ENCODE peak calls at places on chromosomes 3 and 15, in nine cellular contexts. One of them, this sample, is unnamed.
A peak's percentile ranks its signal among the peaks of the same experiment; 100 is the strongest.

GRCh38 chr3:167241048-167241845 is 138.8 kb downstream of the ZBBX start:
- DNase-seq in IMR-90: no peak
- DNase-seq in A549: no peak
- DNase-seq in HCT116: no peak
- DNase-seq in adipocyte: no peak
- DNase-seq in CD8-positive, alpha-beta memory T cell: no peak
- DNase-seq in sigmoid colon: no peak
- DNase-seq in heart right ventricle: no peak
- DNase-seq in right cardiac atrium: no peak
- DNase-seq in this sample: peak; percentile 7

GRCh38 chr3:194689493-194689901 is 3.8 kb downstream of the FAM43A start:
- DNase-seq in A549: no peak
- DNase-seq in HCT116: no peak
- DNase-seq in CD8-positive, alpha-beta memory T cell: peak; percentile 27
- DNase-seq in heart right ventricle: peak; percentile 33
- DNase-seq in IMR-90: peak; percentile 78
- DNase-seq in adipocyte: peak; percentile 94
- DNase-seq in sigmoid colon: no peak
- DNase-seq in right cardiac atrium: no peak
- DNase-seq in this sample: no peak

GRCh38 chr3:123267821-123268220 is 66.1 kb downstream of the SEC22A start:
- DNase-seq in sigmoid colon: no peak
- DNase-seq in right cardiac atrium: no peak
- DNase-seq in IMR-90: no peak
- DNase-seq in CD8-positive, alpha-beta memory T cell: no peak
- DNase-seq in heart right ventricle: no peak
- DNase-seq in HCT116: no peak
- DNase-seq in A549: no peak
- DNase-seq in adipocyte: no peak
- DNase-seq in this sample: no peak

GRCh38 chr3:120429921-120430361 is 20.9 kb downstream of the FSTL1 start:
- DNase-seq in HCT116: no peak
- DNase-seq in A549: no peak
- DNase-seq in sigmoid colon: no peak
- DNase-seq in adipocyte: peak; percentile 68
- DNase-seq in IMR-90: peak; percentile 78
- DNase-seq in heart right ventricle: no peak
- DNase-seq in CD8-positive, alpha-beta memory T cell: no peak
- DNase-seq in right cardiac atrium: no peak
- DNase-seq in this sample: no peak

GRCh38 chr15:77782691-77783090 is 150.0 kb upstream of the LINGO1 start:
- DNase-seq in adipocyte: no peak
- DNase-seq in A549: no peak
- DNase-seq in right cardiac atrium: no peak
- DNase-seq in sigmoid colon: no peak
- DNase-seq in IMR-90: no peak
- DNase-seq in CD8-positive, alpha-beta memory T cell: no peak
- DNase-seq in heart right ventricle: no peak
- DNase-seq in HCT116: no peak
- DNase-seq in this sample: no peak

GRCh38 chr15:37793851-37794250 is 140.6 kb upstream of the TMCO5A start:
- DNase-seq in CD8-positive, alpha-beta memory T cell: no peak
- DNase-seq in heart right ventricle: no peak
- DNase-seq in HCT116: no peak
- DNase-seq in adipocyte: no peak
- DNase-seq in A549: no peak
- DNase-seq in sigmoid colon: no peak
- DNase-seq in IMR-90: no peak
- DNase-seq in right cardiac atrium: no peak
- DNase-seq in this sample: no peak

GRCh38 chr3:26719148-26719547 is 96.6 kb downstream of the LRRC3B start:
- DNase-seq in A549: no peak
- DNase-seq in CD8-positive, alpha-beta memory T cell: no peak
- DNase-seq in right cardiac atrium: peak; percentile 55
- DNase-seq in HCT116: no peak
- DNase-seq in heart right ventricle: no peak
- DNase-seq in adipocyte: no peak
- DNase-seq in sigmoid colon: no peak
- DNase-seq in IMR-90: no peak
- DNase-seq in this sample: no peak

GRCh38 chr15:88016373-88016772 is 240.2 kb downstream of the NTRK3 start:
- DNase-seq in IMR-90: no peak
- DNase-seq in HCT116: no peak
- DNase-seq in heart right ventricle: no peak
- DNase-seq in right cardiac atrium: no peak
- DNase-seq in adipocyte: no peak
- DNase-seq in CD8-positive, alpha-beta memory T cell: no peak
- DNase-seq in A549: no peak
- DNase-seq in sigmoid colon: no peak
- DNase-seq in this sample: no peak

GRCh38 chr15:40796041-40796440 is 10.8 kb upstream of the ZFYVE19 start:
- DNase-seq in HCT116: no peak
- DNase-seq in adipocyte: no peak
- DNase-seq in right cardiac atrium: no peak
- DNase-seq in heart right ventricle: no peak
- DNase-seq in IMR-90: no peak
- DNase-seq in sigmoid colon: no peak
- DNase-seq in CD8-positive, alpha-beta memory T cell: no peak
- DNase-seq in A549: peak; percentile 18
- DNase-seq in this sample: no peak

GRCh38 chr3:176789281-176789705 is 408.0 kb downstream of the TBL1XR1 start:
- DNase-seq in CD8-positive, alpha-beta memory T cell: no peak
- DNase-seq in A549: no peak
- DNase-seq in IMR-90: no peak
- DNase-seq in heart right ventricle: no peak
- DNase-seq in HCT116: no peak
- DNase-seq in right cardiac atrium: no peak
- DNase-seq in adipocyte: peak; percentile 49
- DNase-seq in sigmoid colon: no peak
- DNase-seq in this sample: no peak

GRCh38 chr3:122668930-122669730 is 11.5 kb upstream of the PARP14 start:
- DNase-seq in sigmoid colon: no peak
- DNase-seq in adipocyte: peak; percentile 20
- DNase-seq in HCT116: peak; percentile 89
- DNase-seq in IMR-90: peak; percentile 84
- DNase-seq in CD8-positive, alpha-beta memory T cell: no peak
- DNase-seq in A549: peak; percentile 22
- DNase-seq in heart right ventricle: no peak
- DNase-seq in right cardiac atrium: no peak
- DNase-seq in this sample: no peak

GRCh38 chr3:9884555-9885165 is 4.6 kb upstream of the CIDEC start:
- DNase-seq in HCT116: peak; percentile 89
- DNase-seq in IMR-90: peak; percentile 84
- DNase-seq in heart right ventricle: no peak
- DNase-seq in adipocyte: peak; percentile 82
- DNase-seq in A549: peak; percentile 93
- DNase-seq in right cardiac atrium: no peak
- DNase-seq in sigmoid colon: no peak
- DNase-seq in CD8-positive, alpha-beta memory T cell: no peak
- DNase-seq in this sample: no peak

GRCh38 chr3:13015286-13016082 is 57.7 kb downstream of the IQSEC1 start:
- DNase-seq in heart right ventricle: peak; percentile 42
- DNase-seq in adipocyte: no peak
- DNase-seq in HCT116: no peak
- DNase-seq in sigmoid colon: peak; percentile 70
- DNase-seq in CD8-positive, alpha-beta memory T cell: peak; percentile 58
- DNase-seq in A549: no peak
- DNase-seq in IMR-90: no peak
- DNase-seq in right cardiac atrium: peak; percentile 75
- DNase-seq in this sample: no peak

GRCh38 chr3:189588061-189588817 is 43.0 kb upstream of the TP63 start:
- DNase-seq in A549: peak; percentile 23
- DNase-seq in sigmoid colon: no peak
- DNase-seq in CD8-positive, alpha-beta memory T cell: no peak
- DNase-seq in heart right ventricle: no peak
- DNase-seq in IMR-90: peak; percentile 28
- DNase-seq in adipocyte: peak; percentile 79
- DNase-seq in right cardiac atrium: no peak
- DNase-seq in HCT116: no peak
- DNase-seq in this sample: no peak

GRCh38 chr3:154970796-154971195 is 109.3 kb upstream of the MME start:
- DNase-seq in CD8-positive, alpha-beta memory T cell: no peak
- DNase-seq in A549: no peak
- DNase-seq in heart right ventricle: no peak
- DNase-seq in sigmoid colon: no peak
- DNase-seq in IMR-90: peak; percentile 95
- DNase-seq in right cardiac atrium: no peak
- DNase-seq in adipocyte: peak; percentile 95
- DNase-seq in HCT116: no peak
- DNase-seq in this sample: no peak

GRCh38 chr15:25691544-25692430 is 171.3 kb downstream of the ATP10A start:
- DNase-seq in heart right ventricle: no peak
- DNase-seq in HCT116: no peak
- DNase-seq in sigmoid colon: peak; percentile 32
- DNase-seq in right cardiac atrium: no peak
- DNase-seq in A549: no peak
- DNase-seq in adipocyte: peak; percentile 39
- DNase-seq in IMR-90: peak; percentile 31
- DNase-seq in CD8-positive, alpha-beta memory T cell: no peak
- DNase-seq in this sample: no peak

GRCh38 chr3:31906182-31906581 is 74.9 kb downstream of the OSBPL10 start:
- DNase-seq in adipocyte: no peak
- DNase-seq in heart right ventricle: no peak
- DNase-seq in IMR-90: no peak
- DNase-seq in HCT116: no peak
- DNase-seq in right cardiac atrium: no peak
- DNase-seq in sigmoid colon: no peak
- DNase-seq in A549: no peak
- DNase-seq in CD8-positive, alpha-beta memory T cell: no peak
- DNase-seq in this sample: no peak

GRCh38 chr3:53780171-53780570 is 66.0 kb downstream of the CHDH start:
- DNase-seq in adipocyte: peak; percentile 35
- DNase-seq in IMR-90: peak; percentile 28
- DNase-seq in sigmoid colon: no peak
- DNase-seq in CD8-positive, alpha-beta memory T cell: no peak
- DNase-seq in heart right ventricle: no peak
- DNase-seq in A549: no peak
- DNase-seq in HCT116: no peak
- DNase-seq in right cardiac atrium: no peak
- DNase-seq in this sample: no peak

GRCh38 chr3:175336406-175337133 is 477.4 kb downstream of the NAALADL2 start:
- DNase-seq in A549: no peak
- DNase-seq in adipocyte: no peak
- DNase-seq in HCT116: no peak
- DNase-seq in CD8-positive, alpha-beta memory T cell: no peak
- DNase-seq in sigmoid colon: no peak
- DNase-seq in right cardiac atrium: no peak
- DNase-seq in IMR-90: no peak
- DNase-seq in heart right ventricle: no peak
- DNase-seq in this sample: no peak

GRCh38 chr15:25169318-25169717 is 214.5 kb downstream of the SNRPN start:
- DNase-seq in A549: no peak
- DNase-seq in HCT116: no peak
- DNase-seq in heart right ventricle: no peak
- DNase-seq in right cardiac atrium: peak; percentile 25
- DNase-seq in IMR-90: no peak
- DNase-seq in CD8-positive, alpha-beta memory T cell: no peak
- DNase-seq in adipocyte: no peak
- DNase-seq in sigmoid colon: peak; percentile 42
- DNase-seq in this sample: no peak

DNA sequence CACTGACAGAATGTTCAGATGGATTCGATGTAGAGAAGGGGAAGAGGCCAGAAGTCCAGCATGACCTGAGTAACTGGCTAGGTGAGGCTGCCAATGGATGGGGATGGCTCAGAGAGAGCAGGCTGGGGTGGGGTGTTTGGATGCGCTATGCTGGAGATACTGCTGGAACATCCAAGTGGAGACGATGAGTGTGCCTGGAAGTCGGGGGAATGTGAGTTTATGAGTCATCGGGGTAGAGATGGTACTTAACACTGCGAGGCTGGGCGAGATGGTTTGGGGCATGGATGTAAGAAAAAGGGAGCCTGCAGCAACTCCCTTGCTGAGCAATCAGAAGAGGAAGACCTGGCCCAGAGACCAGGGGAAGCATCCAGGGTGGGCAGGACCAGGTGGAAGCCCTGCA is 180.7 kb downstream of the SLCO3A1 start:
- DNase-seq in sigmoid colon: no peak
- DNase-seq in heart right ventricle: no peak
- DNase-seq in CD8-positive, alpha-beta memory T cell: no peak
- DNase-seq in adipocyte: no peak
- DNase-seq in A549: no peak
- DNase-seq in right cardiac atrium: no peak
- DNase-seq in HCT116: no peak
- DNase-seq in IMR-90: no peak
- DNase-seq in this sample: no peak
- H3K4me3 ChIP-seq in sigmoid colon: no peak overlapping the region
- H3K4me3 ChIP-seq in heart right ventricle: no peak overlapping the region
- H3K4me3 ChIP-seq in CD8-positive, alpha-beta memory T cell: no peak overlapping the region
- H3K4me3 ChIP-seq in adipocyte: no peak overlapping the region
- H3K4me3 ChIP-seq in A549: no peak overlapping the region
- H3K4me3 ChIP-seq in right cardiac atrium: no peak overlapping the region
- H3K4me3 ChIP-seq in HCT116: no peak overlapping the region
- H3K4me3 ChIP-seq in IMR-90: no peak overlapping the region
- H3K4me3 ChIP-seq in this sample: no peak overlapping the region

GRCh38 chr15:66405007-66405406 is 18.3 kb downstream of the MAP2K1 start:
- DNase-seq in A549: no peak
- DNase-seq in HCT116: no peak
- DNase-seq in adipocyte: peak; percentile 19
- DNase-seq in IMR-90: peak; percentile 13
- DNase-seq in heart right ventricle: no peak
- DNase-seq in sigmoid colon: no peak
- DNase-seq in CD8-positive, alpha-beta memory T cell: no peak
- DNase-seq in right cardiac atrium: no peak
- DNase-seq in this sample: no peak
- H3K4me1 ChIP-seq in A549: peaks cover 20% of the 10 kb centered on the region
- H3K4me1 ChIP-seq in HCT116: peaks cover 10% of the 10 kb centered on the region
- H3K4me1 ChIP-seq in adipocyte: peaks cover 82% of the 10 kb centered on the region
- H3K4me1 ChIP-seq in IMR-90: peaks cover 18% of the 10 kb centered on the region
- H3K4me1 ChIP-seq in heart right ventricle: peaks cover 47% of the 10 kb centered on the region
- H3K4me1 ChIP-seq in sigmoid colon: peaks cover 8% of the 10 kb centered on the region
- H3K4me1 ChIP-seq in CD8-positive, alpha-beta memory T cell: peaks cover 87% of the 10 kb centered on the region
- H3K4me1 ChIP-seq in right cardiac atrium: peaks cover 12% of the 10 kb centered on the region
- H3K4me1 ChIP-seq in this sample: peaks cover 4% of the 10 kb centered on the region

DNA sequence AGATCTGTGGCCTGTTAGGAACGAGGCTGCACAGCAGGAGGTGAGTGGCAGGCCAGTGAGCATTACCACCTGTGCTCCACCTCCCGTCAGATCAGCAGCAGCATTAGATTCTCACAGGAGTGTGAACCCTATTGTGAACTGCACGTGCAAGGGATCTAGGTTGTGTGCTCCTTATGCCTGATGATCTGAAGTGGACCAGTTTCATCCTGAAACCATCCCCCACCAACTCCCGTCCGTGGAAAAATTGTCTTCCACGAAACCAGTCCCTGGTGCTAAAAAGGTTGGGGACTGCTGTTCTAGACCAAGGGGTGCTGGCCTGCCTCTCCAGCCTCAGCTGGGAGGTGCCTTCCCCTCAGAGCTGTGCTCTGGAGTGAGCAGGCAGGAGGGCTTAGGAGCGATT is 61.4 kb downstream of the RPLP1 start:
- DNase-seq in IMR-90: no peak
- DNase-seq in sigmoid colon: no peak
- DNase-seq in right cardiac atrium: no peak
- DNase-seq in HCT116: no peak
- DNase-seq in A549: no peak
- DNase-seq in adipocyte: no peak
- DNase-seq in CD8-positive, alpha-beta memory T cell: no peak
- DNase-seq in heart right ventricle: no peak
- DNase-seq in this sample: no peak
- H3K4me3 ChIP-seq in IMR-90: no peak overlapping the region
- H3K4me3 ChIP-seq in sigmoid colon: no peak overlapping the region
- H3K4me3 ChIP-seq in right cardiac atrium: no peak overlapping the region
- H3K4me3 ChIP-seq in HCT116: no peak overlapping the region
- H3K4me3 ChIP-seq in A549: no peak overlapping the region
- H3K4me3 ChIP-seq in adipocyte: no peak overlapping the region
- H3K4me3 ChIP-seq in CD8-positive, alpha-beta memory T cell: no peak overlapping the region
- H3K4me3 ChIP-seq in heart right ventricle: no peak overlapping the region
- H3K4me3 ChIP-seq in this sample: no peak overlapping the region

GRCh38 chr3:196916995-196917394 is 25.3 kb downstream of the NCBP2 start:
- DNase-seq in heart right ventricle: no peak
- DNase-seq in A549: no peak
- DNase-seq in IMR-90: no peak
- DNase-seq in CD8-positive, alpha-beta memory T cell: no peak
- DNase-seq in adipocyte: no peak
- DNase-seq in HCT116: no peak
- DNase-seq in sigmoid colon: no peak
- DNase-seq in right cardiac atrium: no peak
- DNase-seq in this sample: no peak
- H3K4me1 ChIP-seq in heart right ventricle: no peaks in the 10 kb centered on the region
- H3K4me1 ChIP-seq in A549: no peaks in the 10 kb centered on the region
- H3K4me1 ChIP-seq in IMR-90: no peaks in the 10 kb centered on the region
- H3K4me1 ChIP-seq in CD8-positive, alpha-beta memory T cell: no peaks in the 10 kb centered on the region
- H3K4me1 ChIP-seq in adipocyte: no peaks in the 10 kb centered on the region
- H3K4me1 ChIP-seq in HCT116: no peaks in the 10 kb centered on the region
- H3K4me1 ChIP-seq in sigmoid colon: no peaks in the 10 kb centered on the region
- H3K4me1 ChIP-seq in right cardiac atrium: no peaks in the 10 kb centered on the region
- H3K4me1 ChIP-seq in this sample: no peaks in the 10 kb centered on the region

This sample was measured in iPS DF 6.9.